ENCODE peak calls at places on chromosomes 5 and 9, in nine cellular contexts. One of them, this sample, is unnamed.

GRCh38 chr9:61667559-61668121 is 477.8 kb downstream of the SPATA31A7 start:
- DNase-seq in psoas muscle: no peak
- DNase-seq in cardiac muscle cell: no peak
- DNase-seq in neural crest cell: no peak
- DNase-seq in stimulated activated CD4-positive, alpha-beta T cell treated with anti-CD3 and anti-CD28 coated beads, TNF-alpha, amount 100 ng/mL, for 1 hour: no peak
- DNase-seq in NCI-H510A treated with DMSO at 0.1 percent for 48 hours: no peak
- DNase-seq in NCI-H1930: no peak
- DNase-seq in activated CD8-positive, alpha-beta memory T cell treated with anti-CD3 and anti-CD28 coated beads, Interleukin-2, amount 50 U/mL, for 48 hours: no peak
- DNase-seq in activated CD4-positive, alpha-beta T cell treated with anti-CD3 and anti-CD28 coated beads, Interleukin-2, amount 50 U/mL, for 48 hours: no peak
- DNase-seq in this sample: no peak

GRCh38 chr5:9927521-9927997 is 297.4 kb upstream of the TAS2R1 start:
- DNase-seq in activated CD4-positive, alpha-beta T cell treated with anti-CD3 and anti-CD28 coated beads, Interleukin-2, amount 50 U/mL, for 48 hours: no peak
- DNase-seq in stimulated activated CD4-positive, alpha-beta T cell treated with anti-CD3 and anti-CD28 coated beads, TNF-alpha, amount 100 ng/mL, for 1 hour: no peak
- DNase-seq in neural crest cell: no peak
- DNase-seq in psoas muscle: no peak
- DNase-seq in cardiac muscle cell: peak; percentile 65
- DNase-seq in NCI-H510A treated with DMSO at 0.1 percent for 48 hours: no peak
- DNase-seq in NCI-H1930: no peak
- DNase-seq in activated CD8-positive, alpha-beta memory T cell treated with anti-CD3 and anti-CD28 coated beads, Interleukin-2, amount 50 U/mL, for 48 hours: no peak
- DNase-seq in this sample: no peak

GRCh38 chr5:54087436-54087835 is 222.9 kb downstream of the ARL15 start:
- DNase-seq in psoas muscle: no peak
- DNase-seq in NCI-H510A treated with DMSO at 0.1 percent for 48 hours: no peak
- DNase-seq in cardiac muscle cell: peak; percentile 65
- DNase-seq in stimulated activated CD4-positive, alpha-beta T cell treated with anti-CD3 and anti-CD28 coated beads, TNF-alpha, amount 100 ng/mL, for 1 hour: no peak
- DNase-seq in activated CD8-positive, alpha-beta memory T cell treated with anti-CD3 and anti-CD28 coated beads, Interleukin-2, amount 50 U/mL, for 48 hours: no peak
- DNase-seq in activated CD4-positive, alpha-beta T cell treated with anti-CD3 and anti-CD28 coated beads, Interleukin-2, amount 50 U/mL, for 48 hours: no peak
- DNase-seq in NCI-H1930: no peak
- DNase-seq in neural crest cell: no peak
- DNase-seq in this sample: no peak

GRCh38 chr5:144567416-144567770 is 396.7 kb downstream of the KCTD16 start:
- DNase-seq in activated CD4-positive, alpha-beta T cell treated with anti-CD3 and anti-CD28 coated beads, Interleukin-2, amount 50 U/mL, for 48 hours: no peak
- DNase-seq in neural crest cell: no peak
- DNase-seq in NCI-H510A treated with DMSO at 0.1 percent for 48 hours: no peak
- DNase-seq in NCI-H1930: no peak
- DNase-seq in stimulated activated CD4-positive, alpha-beta T cell treated with anti-CD3 and anti-CD28 coated beads, TNF-alpha, amount 100 ng/mL, for 1 hour: no peak
- DNase-seq in activated CD8-positive, alpha-beta memory T cell treated with anti-CD3 and anti-CD28 coated beads, Interleukin-2, amount 50 U/mL, for 48 hours: no peak
- DNase-seq in psoas muscle: no peak
- DNase-seq in cardiac muscle cell: no peak
- DNase-seq in this sample: no peak

GRCh38 chr5:142685418-142686209 is at the start of gene FGF1:
- DNase-seq in activated CD4-positive, alpha-beta T cell treated with anti-CD3 and anti-CD28 coated beads, Interleukin-2, amount 50 U/mL, for 48 hours: no peak
- DNase-seq in NCI-H1930: no peak
- DNase-seq in psoas muscle: no peak
- DNase-seq in stimulated activated CD4-positive, alpha-beta T cell treated with anti-CD3 and anti-CD28 coated beads, TNF-alpha, amount 100 ng/mL, for 1 hour: no peak
- DNase-seq in cardiac muscle cell: peak; percentile 46
- DNase-seq in NCI-H510A treated with DMSO at 0.1 percent for 48 hours: no peak
- DNase-seq in neural crest cell: no peak
- DNase-seq in activated CD8-positive, alpha-beta memory T cell treated with anti-CD3 and anti-CD28 coated beads, Interleukin-2, amount 50 U/mL, for 48 hours: peak; percentile 12
- DNase-seq in this sample: no peak

GRCh38 chr9:112894031-112894430 is 3.4 kb upstream of the SLC46A2 start:
- DNase-seq in NCI-H510A treated with DMSO at 0.1 percent for 48 hours: no peak
- DNase-seq in activated CD8-positive, alpha-beta memory T cell treated with anti-CD3 and anti-CD28 coated beads, Interleukin-2, amount 50 U/mL, for 48 hours: no peak
- DNase-seq in cardiac muscle cell: peak; percentile 52
- DNase-seq in activated CD4-positive, alpha-beta T cell treated with anti-CD3 and anti-CD28 coated beads, Interleukin-2, amount 50 U/mL, for 48 hours: no peak
- DNase-seq in neural crest cell: no peak
- DNase-seq in stimulated activated CD4-positive, alpha-beta T cell treated with anti-CD3 and anti-CD28 coated beads, TNF-alpha, amount 100 ng/mL, for 1 hour: no peak
- DNase-seq in NCI-H1930: no peak
- DNase-seq in psoas muscle: no peak
- DNase-seq in this sample: no peak

GRCh38 chr9:72978724-72979123 is 25.9 kb upstream of the ALDH1A1 start:
- DNase-seq in NCI-H1930: no peak
- DNase-seq in activated CD8-positive, alpha-beta memory T cell treated with anti-CD3 and anti-CD28 coated beads, Interleukin-2, amount 50 U/mL, for 48 hours: no peak
- DNase-seq in neural crest cell: no peak
- DNase-seq in NCI-H510A treated with DMSO at 0.1 percent for 48 hours: no peak
- DNase-seq in psoas muscle: no peak
- DNase-seq in activated CD4-positive, alpha-beta T cell treated with anti-CD3 and anti-CD28 coated beads, Interleukin-2, amount 50 U/mL, for 48 hours: no peak
- DNase-seq in stimulated activated CD4-positive, alpha-beta T cell treated with anti-CD3 and anti-CD28 coated beads, TNF-alpha, amount 100 ng/mL, for 1 hour: no peak
- DNase-seq in cardiac muscle cell: peak; percentile 50
- DNase-seq in this sample: no peak

GRCh38 chr5:139019880-139020279 is 144.7 kb upstream of the LRRTM2 start:
- DNase-seq in psoas muscle: no peak
- DNase-seq in NCI-H510A treated with DMSO at 0.1 percent for 48 hours: no peak
- DNase-seq in neural crest cell: no peak
- DNase-seq in NCI-H1930: no peak
- DNase-seq in cardiac muscle cell: peak; percentile 95
- DNase-seq in stimulated activated CD4-positive, alpha-beta T cell treated with anti-CD3 and anti-CD28 coated beads, TNF-alpha, amount 100 ng/mL, for 1 hour: no peak
- DNase-seq in activated CD4-positive, alpha-beta T cell treated with anti-CD3 and anti-CD28 coated beads, Interleukin-2, amount 50 U/mL, for 48 hours: no peak
- DNase-seq in activated CD8-positive, alpha-beta memory T cell treated with anti-CD3 and anti-CD28 coated beads, Interleukin-2, amount 50 U/mL, for 48 hours: no peak
- DNase-seq in this sample: no peak

GRCh38 chr9:101995231-101995630 is 256.8 kb upstream of the GRIN3A start:
- DNase-seq in stimulated activated CD4-positive, alpha-beta T cell treated with anti-CD3 and anti-CD28 coated beads, TNF-alpha, amount 100 ng/mL, for 1 hour: no peak
- DNase-seq in activated CD8-positive, alpha-beta memory T cell treated with anti-CD3 and anti-CD28 coated beads, Interleukin-2, amount 50 U/mL, for 48 hours: no peak
- DNase-seq in neural crest cell: no peak
- DNase-seq in cardiac muscle cell: no peak
- DNase-seq in psoas muscle: no peak
- DNase-seq in activated CD4-positive, alpha-beta T cell treated with anti-CD3 and anti-CD28 coated beads, Interleukin-2, amount 50 U/mL, for 48 hours: no peak
- DNase-seq in NCI-H1930: no peak
- DNase-seq in NCI-H510A treated with DMSO at 0.1 percent for 48 hours: no peak
- DNase-seq in this sample: no peak

GRCh38 chr9:94720846-94721549 is 5.5 kb upstream of the AOPEP start:
- DNase-seq in cardiac muscle cell: no peak
- DNase-seq in psoas muscle: no peak
- DNase-seq in activated CD4-positive, alpha-beta T cell treated with anti-CD3 and anti-CD28 coated beads, Interleukin-2, amount 50 U/mL, for 48 hours: no peak
- DNase-seq in neural crest cell: no peak
- DNase-seq in activated CD8-positive, alpha-beta memory T cell treated with anti-CD3 and anti-CD28 coated beads, Interleukin-2, amount 50 U/mL, for 48 hours: no peak
- DNase-seq in stimulated activated CD4-positive, alpha-beta T cell treated with anti-CD3 and anti-CD28 coated beads, TNF-alpha, amount 100 ng/mL, for 1 hour: no peak
- DNase-seq in NCI-H1930: no peak
- DNase-seq in NCI-H510A treated with DMSO at 0.1 percent for 48 hours: no peak
- DNase-seq in this sample: peak; percentile 85

GRCh38 chr9:126373241-126373640 is 46.6 kb downstream of the MVB12B start:
- DNase-seq in activated CD4-positive, alpha-beta T cell treated with anti-CD3 and anti-CD28 coated beads, Interleukin-2, amount 50 U/mL, for 48 hours: no peak
- DNase-seq in activated CD8-positive, alpha-beta memory T cell treated with anti-CD3 and anti-CD28 coated beads, Interleukin-2, amount 50 U/mL, for 48 hours: no peak
- DNase-seq in NCI-H510A treated with DMSO at 0.1 percent for 48 hours: peak; percentile 58
- DNase-seq in neural crest cell: no peak
- DNase-seq in NCI-H1930: no peak
- DNase-seq in psoas muscle: no peak
- DNase-seq in stimulated activated CD4-positive, alpha-beta T cell treated with anti-CD3 and anti-CD28 coated beads, TNF-alpha, amount 100 ng/mL, for 1 hour: no peak
- DNase-seq in cardiac muscle cell: no peak
- DNase-seq in this sample: no peak

GRCh38 chr9:130975156-130975555 is 33.8 kb upstream of the LAMC3 start:
- DNase-seq in NCI-H1930: no peak
- DNase-seq in NCI-H510A treated with DMSO at 0.1 percent for 48 hours: no peak
- DNase-seq in psoas muscle: no peak
- DNase-seq in activated CD8-positive, alpha-beta memory T cell treated with anti-CD3 and anti-CD28 coated beads, Interleukin-2, amount 50 U/mL, for 48 hours: no peak
- DNase-seq in neural crest cell: no peak
- DNase-seq in cardiac muscle cell: no peak
- DNase-seq in stimulated activated CD4-positive, alpha-beta T cell treated with anti-CD3 and anti-CD28 coated beads, TNF-alpha, amount 100 ng/mL, for 1 hour: no peak
- DNase-seq in activated CD4-positive, alpha-beta T cell treated with anti-CD3 and anti-CD28 coated beads, Interleukin-2, amount 50 U/mL, for 48 hours: no peak
- DNase-seq in this sample: no peak

GRCh38 chr9:8880031-8880430 is 1080.5 kb upstream of the DMAC1 start:
- DNase-seq in NCI-H1930: no peak
- DNase-seq in stimulated activated CD4-positive, alpha-beta T cell treated with anti-CD3 and anti-CD28 coated beads, TNF-alpha, amount 100 ng/mL, for 1 hour: no peak
- DNase-seq in activated CD4-positive, alpha-beta T cell treated with anti-CD3 and anti-CD28 coated beads, Interleukin-2, amount 50 U/mL, for 48 hours: no peak
- DNase-seq in cardiac muscle cell: no peak
- DNase-seq in activated CD8-positive, alpha-beta memory T cell treated with anti-CD3 and anti-CD28 coated beads, Interleukin-2, amount 50 U/mL, for 48 hours: no peak
- DNase-seq in psoas muscle: no peak
- DNase-seq in NCI-H510A treated with DMSO at 0.1 percent for 48 hours: peak; percentile 18
- DNase-seq in neural crest cell: no peak
- DNase-seq in this sample: no peak

GRCh38 chr9:72554221-72554641 is 32.8 kb downstream of the TMC1 start:
- DNase-seq in NCI-H510A treated with DMSO at 0.1 percent for 48 hours: no peak
- DNase-seq in cardiac muscle cell: peak; percentile 89
- DNase-seq in stimulated activated CD4-positive, alpha-beta T cell treated with anti-CD3 and anti-CD28 coated beads, TNF-alpha, amount 100 ng/mL, for 1 hour: no peak
- DNase-seq in neural crest cell: no peak
- DNase-seq in NCI-H1930: no peak
- DNase-seq in psoas muscle: no peak
- DNase-seq in activated CD8-positive, alpha-beta memory T cell treated with anti-CD3 and anti-CD28 coated beads, Interleukin-2, amount 50 U/mL, for 48 hours: no peak
- DNase-seq in activated CD4-positive, alpha-beta T cell treated with anti-CD3 and anti-CD28 coated beads, Interleukin-2, amount 50 U/mL, for 48 hours: no peak
- DNase-seq in this sample: peak; percentile 44

GRCh38 chr5:172918421-172919371 is 40.5 kb upstream of the RPL26L1 start:
- DNase-seq in activated CD4-positive, alpha-beta T cell treated with anti-CD3 and anti-CD28 coated beads, Interleukin-2, amount 50 U/mL, for 48 hours: no peak
- DNase-seq in psoas muscle: no peak
- DNase-seq in cardiac muscle cell: no peak
- DNase-seq in stimulated activated CD4-positive, alpha-beta T cell treated with anti-CD3 and anti-CD28 coated beads, TNF-alpha, amount 100 ng/mL, for 1 hour: no peak
- DNase-seq in NCI-H1930: no peak
- DNase-seq in neural crest cell: no peak
- DNase-seq in activated CD8-positive, alpha-beta memory T cell treated with anti-CD3 and anti-CD28 coated beads, Interleukin-2, amount 50 U/mL, for 48 hours: peak; percentile 56
- DNase-seq in NCI-H510A treated with DMSO at 0.1 percent for 48 hours: no peak
- DNase-seq in this sample: no peak

GRCh38 chr5:141618030-141618803 is 583 bp downstream of the DIAPH1 start:
- DNase-seq in psoas muscle: peak; percentile 49
- DNase-seq in NCI-H510A treated with DMSO at 0.1 percent for 48 hours: peak; percentile 21
- DNase-seq in neural crest cell: no peak
- DNase-seq in activated CD8-positive, alpha-beta memory T cell treated with anti-CD3 and anti-CD28 coated beads, Interleukin-2, amount 50 U/mL, for 48 hours: peak; percentile 76
- DNase-seq in activated CD4-positive, alpha-beta T cell treated with anti-CD3 and anti-CD28 coated beads, Interleukin-2, amount 50 U/mL, for 48 hours: peak; percentile 73
- DNase-seq in cardiac muscle cell: peak; percentile 47
- DNase-seq in NCI-H1930: no peak
- DNase-seq in stimulated activated CD4-positive, alpha-beta T cell treated with anti-CD3 and anti-CD28 coated beads, TNF-alpha, amount 100 ng/mL, for 1 hour: peak; percentile 27
- DNase-seq in this sample: peak; percentile 43

GRCh38 chr9:130159814-130160670 is 12.2 kb upstream of the NCS1 start:
- DNase-seq in psoas muscle: no peak
- DNase-seq in neural crest cell: no peak
- DNase-seq in stimulated activated CD4-positive, alpha-beta T cell treated with anti-CD3 and anti-CD28 coated beads, TNF-alpha, amount 100 ng/mL, for 1 hour: no peak
- DNase-seq in NCI-H1930: no peak
- DNase-seq in cardiac muscle cell: no peak
- DNase-seq in activated CD4-positive, alpha-beta T cell treated with anti-CD3 and anti-CD28 coated beads, Interleukin-2, amount 50 U/mL, for 48 hours: no peak
- DNase-seq in NCI-H510A treated with DMSO at 0.1 percent for 48 hours: peak; percentile 58
- DNase-seq in activated CD8-positive, alpha-beta memory T cell treated with anti-CD3 and anti-CD28 coated beads, Interleukin-2, amount 50 U/mL, for 48 hours: no peak
- DNase-seq in this sample: no peak

GRCh38 chr5:145495741-145496140 is 339.4 kb downstream of the PRELID2 start:
- DNase-seq in NCI-H1930: no peak
- DNase-seq in stimulated activated CD4-positive, alpha-beta T cell treated with anti-CD3 and anti-CD28 coated beads, TNF-alpha, amount 100 ng/mL, for 1 hour: no peak
- DNase-seq in psoas muscle: no peak
- DNase-seq in NCI-H510A treated with DMSO at 0.1 percent for 48 hours: no peak
- DNase-seq in activated CD4-positive, alpha-beta T cell treated with anti-CD3 and anti-CD28 coated beads, Interleukin-2, amount 50 U/mL, for 48 hours: no peak
- DNase-seq in activated CD8-positive, alpha-beta memory T cell treated with anti-CD3 and anti-CD28 coated beads, Interleukin-2, amount 50 U/mL, for 48 hours: no peak
- DNase-seq in cardiac muscle cell: peak; percentile 73
- DNase-seq in neural crest cell: no peak
- DNase-seq in this sample: peak; percentile 60

GRCh38 chr9:70144131-70144503 is 100.5 kb downstream of the MAMDC2 start:
- DNase-seq in psoas muscle: no peak
- DNase-seq in stimulated activated CD4-positive, alpha-beta T cell treated with anti-CD3 and anti-CD28 coated beads, TNF-alpha, amount 100 ng/mL, for 1 hour: no peak
- DNase-seq in neural crest cell: no peak
- DNase-seq in activated CD4-positive, alpha-beta T cell treated with anti-CD3 and anti-CD28 coated beads, Interleukin-2, amount 50 U/mL, for 48 hours: no peak
- DNase-seq in NCI-H510A treated with DMSO at 0.1 percent for 48 hours: no peak
- DNase-seq in cardiac muscle cell: no peak
- DNase-seq in NCI-H1930: no peak
- DNase-seq in activated CD8-positive, alpha-beta memory T cell treated with anti-CD3 and anti-CD28 coated beads, Interleukin-2, amount 50 U/mL, for 48 hours: no peak
- DNase-seq in this sample: no peak

GRCh38 chr5:103086547-103086946 is 33.4 kb downstream of the GIN1 start:
- DNase-seq in neural crest cell: no peak
- DNase-seq in activated CD8-positive, alpha-beta memory T cell treated with anti-CD3 and anti-CD28 coated beads, Interleukin-2, amount 50 U/mL, for 48 hours: no peak
- DNase-seq in stimulated activated CD4-positive, alpha-beta T cell treated with anti-CD3 and anti-CD28 coated beads, TNF-alpha, amount 100 ng/mL, for 1 hour: no peak
- DNase-seq in NCI-H510A treated with DMSO at 0.1 percent for 48 hours: no peak
- DNase-seq in activated CD4-positive, alpha-beta T cell treated with anti-CD3 and anti-CD28 coated beads, Interleukin-2, amount 50 U/mL, for 48 hours: no peak
- DNase-seq in cardiac muscle cell: no peak
- DNase-seq in psoas muscle: no peak
- DNase-seq in NCI-H1930: no peak
- DNase-seq in this sample: no peak

GRCh38 chr9:120925535-120926396 is 830 bp downstream of the TRAF1 start:
- DNase-seq in activated CD8-positive, alpha-beta memory T cell treated with anti-CD3 and anti-CD28 coated beads, Interleukin-2, amount 50 U/mL, for 48 hours: peak; percentile 88
- DNase-seq in psoas muscle: no peak
- DNase-seq in neural crest cell: no peak
- DNase-seq in NCI-H510A treated with DMSO at 0.1 percent for 48 hours: no peak
- DNase-seq in activated CD4-positive, alpha-beta T cell treated with anti-CD3 and anti-CD28 coated beads, Interleukin-2, amount 50 U/mL, for 48 hours: peak; percentile 87
- DNase-seq in stimulated activated CD4-positive, alpha-beta T cell treated with anti-CD3 and anti-CD28 coated beads, TNF-alpha, amount 100 ng/mL, for 1 hour: peak; percentile 64
- DNase-seq in cardiac muscle cell: peak; percentile 87
- DNase-seq in NCI-H1930: no peak
- DNase-seq in this sample: no peak

GRCh38 chr9:123957168-123957721 is 27.3 kb upstream of the DENND1A start:
- DNase-seq in activated CD4-positive, alpha-beta T cell treated with anti-CD3 and anti-CD28 coated beads, Interleukin-2, amount 50 U/mL, for 48 hours: no peak
- DNase-seq in cardiac muscle cell: no peak
- DNase-seq in NCI-H1930: no peak
- DNase-seq in neural crest cell: no peak
- DNase-seq in stimulated activated CD4-positive, alpha-beta T cell treated with anti-CD3 and anti-CD28 coated beads, TNF-alpha, amount 100 ng/mL, for 1 hour: no peak
- DNase-seq in psoas muscle: no peak
- DNase-seq in activated CD8-positive, alpha-beta memory T cell treated with anti-CD3 and anti-CD28 coated beads, Interleukin-2, amount 50 U/mL, for 48 hours: no peak
- DNase-seq in NCI-H510A treated with DMSO at 0.1 percent for 48 hours: no peak
- DNase-seq in this sample: no peak

GRCh38 chr9:119375892-119376291 is 6.7 kb upstream of the BRINP1 start:
- DNase-seq in NCI-H1930: no peak
- DNase-seq in neural crest cell: peak; percentile 44
- DNase-seq in activated CD4-positive, alpha-beta T cell treated with anti-CD3 and anti-CD28 coated beads, Interleukin-2, amount 50 U/mL, for 48 hours: no peak
- DNase-seq in stimulated activated CD4-positive, alpha-beta T cell treated with anti-CD3 and anti-CD28 coated beads, TNF-alpha, amount 100 ng/mL, for 1 hour: no peak
- DNase-seq in psoas muscle: no peak
- DNase-seq in cardiac muscle cell: no peak
- DNase-seq in activated CD8-positive, alpha-beta memory T cell treated with anti-CD3 and anti-CD28 coated beads, Interleukin-2, amount 50 U/mL, for 48 hours: no peak
- DNase-seq in NCI-H510A treated with DMSO at 0.1 percent for 48 hours: peak; percentile 23
- DNase-seq in this sample: peak; percentile 67

GRCh38 chr9:35029852-35030251 is 40.3 kb downstream of the DNAJB5 start:
- DNase-seq in activated CD4-positive, alpha-beta T cell treated with anti-CD3 and anti-CD28 coated beads, Interleukin-2, amount 50 U/mL, for 48 hours: no peak
- DNase-seq in activated CD8-positive, alpha-beta memory T cell treated with anti-CD3 and anti-CD28 coated beads, Interleukin-2, amount 50 U/mL, for 48 hours: no peak
- DNase-seq in neural crest cell: no peak
- DNase-seq in NCI-H510A treated with DMSO at 0.1 percent for 48 hours: no peak
- DNase-seq in cardiac muscle cell: peak; percentile 26
- DNase-seq in NCI-H1930: no peak
- DNase-seq in stimulated activated CD4-positive, alpha-beta T cell treated with anti-CD3 and anti-CD28 coated beads, TNF-alpha, amount 100 ng/mL, for 1 hour: no peak
- DNase-seq in psoas muscle: no peak
- DNase-seq in this sample: no peak

GRCh38 chr5:57804007-57804444 is 321.4 kb upstream of the ACTBL2 start:
- DNase-seq in stimulated activated CD4-positive, alpha-beta T cell treated with anti-CD3 and anti-CD28 coated beads, TNF-alpha, amount 100 ng/mL, for 1 hour: no peak
- DNase-seq in activated CD8-positive, alpha-beta memory T cell treated with anti-CD3 and anti-CD28 coated beads, Interleukin-2, amount 50 U/mL, for 48 hours: no peak
- DNase-seq in NCI-H510A treated with DMSO at 0.1 percent for 48 hours: no peak
- DNase-seq in neural crest cell: no peak
- DNase-seq in activated CD4-positive, alpha-beta T cell treated with anti-CD3 and anti-CD28 coated beads, Interleukin-2, amount 50 U/mL, for 48 hours: no peak
- DNase-seq in psoas muscle: no peak
- DNase-seq in NCI-H1930: no peak
- DNase-seq in cardiac muscle cell: no peak
- DNase-seq in this sample: no peak